ENCODE peak calls at places on chromosomes 2 and 18, in nine cellular contexts. Q is transverse colon, J is K562, B is Panc1, Y is HCT116, V is HepG2, H is sigmoid colon, T is spleen, P is stomach. E is an unnamed sample.

GRCh38 chr2:65366595-65367125 is 65.7 kb downstream of the SPRED2 start:
- DNase-seq in T (no peak), V (peak), Q (peak), J (peak), P (no peak), Y (peak), B (peak), H (no peak), E (no peak)

GRCh38 chr18:31876707-31877106 is 66.2 kb downstream of the TRAPPC8 start:
- DNase-seq in J (no peak), P (no peak), Y (no peak), B (no peak), V (no peak), T (no peak), Q (no peak), H (no peak), E (no peak)

GRCh38 chr18:53944721-53945120 is 279.7 kb downstream of the MBD2 start:
- DNase-seq in B (no peak), H (no peak), Y (no peak), V (no peak), P (no peak), J (no peak), Q (no peak), T (no peak), E (no peak)

GRCh38 chr2:121210691-121211090 is 74.3 kb downstream of the TFCP2L1 start:
- DNase-seq in P (peak), Y (peak), H (no peak), T (peak), Q (peak), J (no peak), V (no peak), B (no peak), E (no peak)

GRCh38 chr18:11663630-11664029 is 25.4 kb upstream of the GNAL start:
- DNase-seq in H (no peak), B (no peak), P (no peak), Y (no peak), V (no peak), J (no peak), T (no peak), Q (no peak), E (no peak)

GRCh38 chr2:59888015-59888414 is 665.4 kb downstream of the BCL11A start:
- DNase-seq in T (no peak), B (no peak), H (no peak), Q (no peak), V (no peak), J (no peak), P (no peak), Y (no peak), E (no peak)

GRCh38 chr18:1680108-1680507 is 775.4 kb downstream of the ADCYAP1 start:
- DNase-seq in J (no peak), V (no peak), T (no peak), Y (no peak), B (no peak), P (no peak), H (no peak), Q (no peak), E (no peak)

GRCh38 chr2:122516775-122517174 is 761.3 kb downstream of the TSN start:
- DNase-seq in B (no peak), Y (no peak), P (no peak), V (no peak), H (no peak), Q (no peak), J (no peak), T (no peak), E (no peak)

GRCh38 chr2:159968282-159968900 is 94.0 kb downstream of the PLA2R1 start:
- DNase-seq in Q (peak), P (no peak), V (peak), H (no peak), B (no peak), T (no peak), J (no peak), Y (peak), E (no peak)

GRCh38 chr2:168952424-168952823 is 51.3 kb downstream of the G6PC2 start:
- DNase-seq in P (no peak), J (no peak), B (no peak), Y (no peak), V (no peak), H (no peak), Q (no peak), T (no peak), E (no peak)

GRCh38 chr2:203811491-203812221 is 55.9 kb upstream of the CTLA4 start:
- DNase-seq in P (peak), T (peak), B (peak), V (peak), Y (peak), H (peak), Q (peak), J (no peak), E (no peak)

GRCh38 chr2:45851111-45851510 is 199.6 kb downstream of the PRKCE start:
- DNase-seq in T (no peak), Q (no peak), V (no peak), Y (no peak), J (no peak), P (no peak), B (no peak), H (no peak), E (no peak)

GRCh38 chr2:239836021-239836765 is 188.9 kb downstream of the NDUFA10 start:
- DNase-seq in H (peak), B (no peak), P (peak), V (no peak), T (peak), J (no peak), Q (no peak), Y (no peak), E (peak)

GRCh38 chr2:146940016-146940685 is 904.7 kb upstream of the ACVR2A start:
- DNase-seq in H (no peak), T (no peak), P (no peak), V (no peak), B (no peak), Q (no peak), Y (no peak), J (no peak), E (no peak)

GRCh38 chr2:168912466-168913170 is 11.5 kb downstream of the G6PC2 start:
- DNase-seq in B (no peak), P (peak), J (no peak), Q (no peak), V (no peak), T (no peak), Y (no peak), H (peak), E (no peak)

GRCh38 chr2:111198701-111199100 is 78.0 kb downstream of the BCL2L11 start:
- DNase-seq in Q (no peak), T (no peak), P (no peak), B (no peak), Y (no peak), J (no peak), V (no peak), H (no peak), E (no peak)

GRCh38 chr2:20525041-20526035 is 78.5 kb downstream of the RHOB start:
- DNase-seq in H (peak), V (peak), B (no peak), P (peak), T (no peak), J (peak), Q (peak), Y (no peak), E (no peak)

GRCh38 chr2:44330801-44331200 is 30.5 kb downstream of the PREPL start:
- DNase-seq in H (no peak), Q (no peak), B (no peak), J (no peak), V (peak), Y (no peak), T (no peak), P (no peak), E (no peak)

GRCh38 chr2:111930875-111931274 is 32.5 kb downstream of the MERTK start:
- DNase-seq in J (no peak), Y (no peak), Q (no peak), V (no peak), B (no peak), H (no peak), T (no peak), P (no peak), E (no peak)

GRCh38 chr18:13726972-13727331 is 479 bp downstream of the RNMT start:
- DNase-seq in B (no peak), V (peak), Y (no peak), T (no peak), H (peak), P (peak), J (no peak), Q (peak), E (peak)

GRCh38 chr2:154457291-154457690 is 241.2 kb upstream of the KCNJ3 start:
- DNase-seq in Y (no peak), Q (no peak), J (no peak), T (no peak), B (no peak), P (no peak), V (no peak), H (no peak), E (no peak)

GRCh38 chr18:59787998-59788875 is 91.0 kb upstream of the CCBE1 start:
- DNase-seq in B (no peak), J (no peak), V (no peak), Q (no peak), H (no peak), Y (peak), P (no peak), T (no peak), E (no peak)

DNA sequence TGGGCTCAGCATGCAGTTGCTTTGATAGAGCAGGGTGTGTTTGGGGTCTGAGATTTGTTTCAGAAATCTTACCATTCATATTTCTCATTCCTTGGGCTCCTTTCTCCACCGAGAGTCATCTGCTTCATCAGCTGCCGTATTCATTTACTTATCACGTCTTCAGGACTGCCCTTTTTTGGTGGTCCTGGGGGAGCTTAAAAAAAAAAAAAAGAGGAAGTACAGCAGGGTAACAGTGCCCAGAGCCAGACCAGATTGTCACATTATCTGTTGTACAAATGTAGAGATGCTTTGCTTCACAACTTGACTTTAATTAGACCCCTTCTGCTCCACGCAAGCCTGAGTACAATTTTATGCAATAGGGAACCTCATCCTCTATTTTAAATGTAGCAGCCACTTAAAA is 128.3 kb downstream of the PRPF40A start:
- DNase-seq in T (no peak), B (no peak), Q (no peak), H (no peak), P (no peak), Y (no peak), V (no peak), J (no peak), E (no peak)
- H3K4me3 ChIP-seq in T (no peak), B (no peak), Q (no peak), H (no peak), P (no peak), Y (no peak), V (no peak), J (no peak), E (no peak)

DNA sequence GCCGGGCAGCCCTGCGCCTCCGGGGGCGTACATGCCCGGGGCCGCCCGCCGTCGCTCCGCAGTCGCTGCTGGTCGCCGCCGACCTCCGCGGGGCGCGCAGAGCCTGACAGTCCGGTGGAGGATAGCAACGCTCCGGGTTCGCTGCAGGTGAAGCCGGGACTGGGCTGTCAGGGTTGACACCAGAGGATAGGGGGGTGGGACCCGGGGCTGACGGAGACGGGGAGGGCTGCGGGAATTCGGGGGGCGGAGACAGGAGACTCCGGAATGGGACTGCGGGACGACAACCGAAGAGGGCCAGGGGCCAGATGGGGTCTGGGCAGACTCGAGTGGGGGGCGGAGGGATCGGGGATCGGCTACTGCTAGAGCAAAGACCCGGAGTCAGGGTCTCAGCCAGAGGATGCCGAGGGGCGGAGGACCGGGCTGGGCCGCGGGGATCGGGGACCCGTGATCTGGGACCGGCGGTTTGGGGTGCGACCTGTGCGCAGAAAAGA is 403 bp downstream of the TMEM127 start:
- DNase-seq in T (no peak), B (no peak), H (peak), Y (no peak), V (peak), Q (peak), P (peak), J (peak), E (peak)
- H3K27ac ChIP-seq in T (peak), B (peak), H (peak), Y (peak), V (peak), Q (peak), P (peak), J (peak), E (peak)

DNA sequence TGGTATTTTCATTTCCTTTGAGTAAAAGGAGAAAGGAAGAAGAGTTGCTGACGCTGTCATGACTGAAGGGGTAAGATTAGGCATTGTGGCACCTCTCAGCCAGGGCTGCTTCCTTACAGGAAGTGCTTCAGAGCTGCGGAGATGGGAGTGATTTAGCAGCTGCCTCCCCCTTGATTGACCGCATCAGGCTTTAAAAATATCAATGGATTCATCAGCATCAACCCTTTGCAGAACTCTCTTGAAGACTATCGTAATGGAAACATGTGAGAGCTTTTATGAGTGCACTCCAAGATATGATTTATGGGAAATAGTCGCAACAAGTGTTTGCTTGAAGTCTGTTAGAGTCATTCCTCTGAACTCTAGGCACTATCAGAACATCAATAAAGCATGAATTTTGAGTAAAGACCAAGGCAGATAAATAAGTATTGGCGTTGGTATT is 141.1 kb downstream of the CSRNP3 start:
- DNase-seq in B (no peak), P (no peak), T (no peak), J (no peak), Y (no peak), H (no peak), V (no peak), Q (no peak), E (no peak)
- TF ChIP-seq POLR2AphosphoS5 in B (no peak), P (no peak), T (no peak), J (no peak), Y (no peak), H (no peak), V (no peak), Q (no peak), E (no peak)

GRCh38 chr2:84732897-84733778 is 147.7 kb downstream of the TRABD2A start:
- DNase-seq in Q (no peak), V (no peak), H (no peak), J (no peak), T (no peak), Y (no peak), B (no peak), P (no peak), E (no peak)
- H3K4me3 ChIP-seq in Q (no peak), V (no peak), H (no peak), J (no peak), T (no peak), Y (no peak), B (no peak), P (no peak), E (no peak)

GRCh38 chr2:113013336-113013661 is 8.0 kb downstream of the IL36A start:
- DNase-seq in Y (no peak), P (no peak), H (no peak), V (no peak), T (no peak), B (no peak), Q (no peak), J (no peak), E (no peak)
- H3K27ac ChIP-seq in Y (no peak), P (no peak), H (no peak), V (no peak), T (no peak), B (no peak), Q (no peak), J (peak), E (no peak)

DNA sequence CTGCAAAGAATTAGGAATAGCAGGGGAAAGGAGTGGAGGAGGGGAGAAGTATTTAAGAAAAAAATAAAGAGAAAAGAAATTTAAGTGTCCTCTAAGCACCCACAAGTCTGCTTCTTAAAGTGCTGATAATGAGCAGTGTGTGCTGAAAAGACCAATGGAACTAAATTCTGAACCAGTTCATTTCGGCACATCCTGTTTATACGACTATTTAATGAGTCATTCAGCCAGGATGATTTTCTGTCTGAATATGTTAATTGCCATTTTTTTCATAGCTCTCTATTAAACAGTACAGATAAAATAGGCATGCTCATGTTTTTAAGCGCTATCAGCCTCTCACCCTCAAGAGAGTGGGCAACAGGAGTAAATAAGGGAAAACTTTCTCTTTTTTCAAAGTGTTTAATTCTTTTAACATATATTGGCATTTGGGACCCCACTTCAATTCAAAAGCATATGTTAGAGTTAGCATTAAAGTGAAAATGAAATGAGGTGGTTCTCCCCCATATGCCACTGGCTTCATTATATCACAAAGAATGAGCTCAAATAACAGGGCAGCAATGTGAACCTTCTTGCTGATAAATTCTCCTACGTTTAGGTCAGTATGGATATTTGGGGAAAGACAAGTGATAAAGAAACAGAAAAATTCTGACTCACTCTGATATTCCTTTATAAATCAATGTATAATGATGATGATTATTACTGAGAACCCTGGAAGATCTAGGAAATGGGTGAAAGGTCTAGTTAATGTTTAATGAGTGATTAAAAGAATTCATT is 87.5 kb downstream of the TCF4 start:
- DNase-seq in B (no peak), Y (no peak), V (no peak), H (no peak), Q (no peak), J (no peak), T (no peak), P (no peak), E (no peak)
- TF ChIP-seq POLR2AphosphoS5 in B (no peak), Y (no peak), V (no peak), H (peak), Q (no peak), J (no peak), T (no peak), P (peak), E (no peak)

GRCh38 chr2:132497591-132497990 is 81.0 kb downstream of the GPR39 start:
- DNase-seq in V (no peak), Q (no peak), P (no peak), T (no peak), B (no peak), Y (no peak), H (no peak), J (no peak), E (no peak)

DNA sequence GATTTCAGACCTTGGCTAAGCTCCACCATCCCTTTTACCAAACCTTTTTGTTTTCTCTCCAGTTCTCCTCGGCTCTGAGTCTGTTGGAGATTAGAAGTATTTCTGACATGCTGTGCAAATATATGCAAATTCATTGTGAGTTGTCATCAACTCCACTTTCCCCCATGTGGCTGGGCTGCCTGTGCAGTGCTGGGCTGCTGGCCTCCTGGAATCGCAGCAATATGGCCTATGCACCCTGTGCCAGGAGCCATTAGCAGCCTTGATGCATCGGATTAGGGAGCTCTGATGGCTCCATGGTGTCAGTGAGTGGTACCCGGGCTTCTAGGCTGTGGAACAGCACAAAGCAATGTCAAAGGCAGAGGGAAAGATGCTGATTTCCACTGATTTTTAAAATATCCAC is 80.0 kb downstream of the GPR39 start:
- DNase-seq in H (no peak), Y (no peak), B (no peak), Q (no peak), J (no peak), T (no peak), P (no peak), V (no peak), E (no peak)
- H3K4me3 ChIP-seq in H (no peak), Y (no peak), B (no peak), Q (no peak), J (no peak), T (no peak), P (no peak), V (no peak), E (no peak)

GRCh38 chr2:25335204-25335603 is 6.5 kb downstream of the DNMT3A start:
- DNase-seq in V (no peak), J (no peak), Y (no peak), B (no peak), P (no peak), Q (no peak), H (no peak), T (peak), E (no peak)

GRCh38 chr2:25337891-25338290 is 3.8 kb downstream of the DNMT3A start:
- DNase-seq in Y (no peak), B (no peak), J (no peak), H (no peak), P (no peak), T (peak), V (no peak), Q (no peak), E (no peak)

GRCh38 chr2:25335971-25336370 is 5.8 kb downstream of the DNMT3A start:
- DNase-seq in V (no peak), Y (no peak), B (no peak), J (no peak), T (peak), H (no peak), P (no peak), Q (no peak), E (no peak)

GRCh38 chr2:25337276-25337675 is 4.4 kb downstream of the DNMT3A start:
- DNase-seq in T (peak), Q (no peak), P (no peak), V (no peak), H (no peak), J (no peak), Y (no peak), B (no peak), E (no peak)

GRCh38 chr2:25336446-25336845 is 5.3 kb downstream of the DNMT3A start:
- DNase-seq in Y (no peak), P (no peak), B (no peak), H (no peak), Q (no peak), T (peak), J (no peak), V (no peak), E (no peak)
- H3K27ac ChIP-seq in Y (no peak), P (no peak), B (no peak), H (no peak), Q (no peak), T (peak), J (no peak), V (no peak), E (no peak)

E was measured in breast epithelium.